ENCODE peak calls at places on chromosomes 4 and X, in four cellular contexts. V is right cardiac atrium, B is MG63, U is esophagus squamous epithelium. T is an unnamed sample.
A peak's percentile ranks its signal among the peaks of the same experiment; 100 is the strongest.

GRCh38 chr4:158250321-158250720 is 40.0 kb downstream of the TMEM144 start:
- DNase-seq in V (no peak), B (no peak), U (no peak), T (no peak)

GRCh38 chr4:140686799-140687198 is 69.4 kb downstream of the TBC1D9 start:
- DNase-seq in V (no peak), B (no peak), U (no peak), T (no peak)

GRCh38 chr4:101669138-101669831 is 121.2 kb upstream of the BANK1 start:
- DNase-seq in V (no peak), B (peak; percentile 9), U (no peak), T (no peak)

GRCh38 chr4:113446019-113446418 is 315.5 kb downstream of the CAMK2D start:
- DNase-seq in V (no peak), B (no peak), U (no peak), T (no peak)

GRCh38 chr4:118734491-118735205 is 49.5 kb downstream of the METTL14 start:
- DNase-seq in V (no peak), B (no peak), U (no peak), T (no peak)

GRCh38 chrX:51144828-51145442 is 187.7 kb upstream of the NUDT10 start:
- DNase-seq in V (no peak), B (peak; percentile 2), U (no peak), T (no peak)

GRCh38 chr4:100306018-100306417 is 115.8 kb upstream of the DDIT4L start:
- DNase-seq in V (no peak), B (peak; percentile 6), U (no peak), T (no peak)

GRCh38 chr4:6331018-6331417 is 61.4 kb downstream of the WFS1 start:
- DNase-seq in V (peak; percentile 30), B (no peak), U (no peak), T (no peak)

GRCh38 chrX:24996096-24996709 is 19.6 kb downstream of the ARX start:
- DNase-seq in V (no peak), B (no peak), U (no peak), T (no peak)

GRCh38 chr4:58061967-58062366 is 951.8 kb upstream of the IGFBP7 start:
- DNase-seq in V (no peak), B (no peak), U (no peak), T (no peak)

GRCh38 chr4:61877893-61878292 is 677.8 kb downstream of the ADGRL3 start:
- DNase-seq in V (no peak), B (no peak), U (no peak), T (no peak)

GRCh38 chr4:156538651-156539285 is 432.8 kb downstream of the PDGFC start:
- DNase-seq in V (no peak), B (no peak), U (no peak), T (no peak)

GRCh38 chrX:49106930-49107329 is 16.6 kb downstream of the GPKOW start:
- DNase-seq in V (no peak), B (no peak), U (no peak), T (no peak)

GRCh38 chr4:176123710-176124407 is 58.2 kb downstream of the WDR17 start:
- DNase-seq in V (no peak), B (peak; percentile 1), U (no peak), T (no peak)

GRCh38 chr4:74777531-74777930 is 16.8 kb downstream of the BTC start:
- DNase-seq in V (no peak), B (no peak), U (no peak), T (no peak)

GRCh38 chrX:154485150-154486051 is 1.0 kb downstream of the UBL4A start:
- DNase-seq in V (peak; percentile 52), B (no peak), U (no peak), T (no peak)

GRCh38 chrX:134006484-134007161 is 21.2 kb upstream of the GPC3 start:
- DNase-seq in V (no peak), B (no peak), U (no peak), T (no peak)

GRCh38 chrX:70592091-70592490 is 147.5 kb downstream of the DLG3 start:
- DNase-seq in V (no peak), B (peak; percentile 16), U (no peak), T (no peak)

GRCh38 chrX:44795945-44796450 is 47.8 kb upstream of the DUSP21 start:
- DNase-seq in V (no peak), B (no peak), U (no peak), T (no peak)

GRCh38 chrX:118839334-118839958 is 15.8 kb downstream of the ZCCHC12 start:
- DNase-seq in V (peak; percentile 93), B (peak; percentile 72), U (no peak), T (peak; percentile 37)

GRCh38 chr4:123564758-123565346 is 168.3 kb downstream of the SPRY1 start:
- DNase-seq in V (peak; percentile 50), B (peak; percentile 46), U (no peak), T (peak; percentile 28)

GRCh38 chr4:189001283-189001970 is 862.2 kb downstream of the TRIML1 start:
- DNase-seq in V (no peak), B (no peak), U (no peak), T (no peak)

GRCh38 chrX:41180194-41180902 is 95.1 kb downstream of the USP9X start:
- DNase-seq in V (no peak), B (peak; percentile 16), U (no peak), T (no peak)

GRCh38 chr4:115323106-115323684 is 209.8 kb upstream of the NDST4 start:
- DNase-seq in V (no peak), B (no peak), U (no peak), T (no peak)

GRCh38 chr4:120071192-120071795 is 4.6 kb upstream of the MAD2L1 start:
- DNase-seq in V (no peak), B (no peak), U (no peak), T (no peak)

DNA sequence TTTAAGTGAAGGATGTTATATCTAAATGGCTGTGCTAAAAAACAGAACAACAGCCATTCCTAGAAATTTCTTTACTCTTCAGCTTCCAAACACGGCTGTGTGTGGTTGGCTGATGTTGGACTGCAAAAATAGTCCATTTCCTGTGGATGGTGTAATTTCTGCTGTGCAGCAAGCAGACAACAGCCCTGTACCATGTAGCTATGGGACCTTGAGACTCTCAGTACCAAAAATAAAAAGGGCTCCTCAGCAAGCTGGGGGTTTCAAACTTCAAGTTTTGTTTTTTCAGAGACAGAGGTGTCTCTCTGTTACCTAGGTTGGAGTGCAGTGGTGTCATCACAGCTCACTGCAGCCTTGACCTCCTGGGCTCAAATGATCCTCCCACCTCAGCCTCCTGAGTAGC is 18.1 kb downstream of the CD40LG start:
- DNase-seq in V (no peak), B (no peak), U (no peak), T (no peak)
- H3K9me3 ChIP-seq in V (no peaks in the 10 kb centered on the region), B (no peaks in the 10 kb centered on the region), U (no peaks in the 10 kb centered on the region), T (no peaks in the 10 kb centered on the region)

DNA sequence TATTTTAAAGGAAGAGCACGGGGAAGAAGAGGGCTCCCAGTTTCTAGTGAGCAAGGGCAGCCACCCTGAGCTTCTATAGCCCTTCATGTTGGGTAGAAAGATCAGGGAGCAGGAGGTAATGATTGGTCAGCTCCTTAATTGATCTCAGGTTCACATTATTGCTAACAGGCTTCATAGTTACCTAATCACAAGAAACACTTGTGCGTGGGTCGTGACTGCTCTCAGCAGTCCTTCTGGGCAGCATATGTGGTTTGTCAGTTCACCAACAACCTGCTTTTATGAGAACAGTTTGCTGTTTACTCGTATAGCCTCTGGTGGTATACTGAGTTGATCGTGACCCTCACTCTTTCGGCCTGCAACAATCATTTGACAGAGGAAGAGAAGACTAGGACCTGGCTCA is 4.7 kb upstream of the DOK7 start:
- DNase-seq in V (no peak), B (no peak), U (no peak), T (no peak)
- H3K9me3 ChIP-seq in V (no peaks in the 10 kb centered on the region), B (no peaks in the 10 kb centered on the region), U (peaks cover 20% of the 10 kb centered on the region), T (no peaks in the 10 kb centered on the region)

DNA sequence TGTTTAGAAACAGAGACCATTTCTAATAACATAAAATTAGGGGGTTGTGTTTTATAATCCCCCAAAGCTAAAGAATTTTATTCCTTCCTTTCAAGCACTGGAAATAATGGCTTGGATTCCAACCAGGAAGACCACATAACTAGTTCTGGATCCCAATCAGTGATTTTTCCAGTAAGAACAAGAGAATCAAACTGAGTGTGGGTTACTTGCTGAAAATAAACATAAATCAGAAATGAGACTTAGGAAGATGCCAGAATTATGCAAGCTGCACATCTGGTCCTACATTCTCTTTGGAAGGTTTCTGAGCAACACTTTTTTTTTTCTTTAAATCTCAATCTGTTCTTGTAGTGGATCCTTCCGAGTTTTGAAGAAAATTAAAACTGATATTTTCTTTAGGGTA is 76.3 kb downstream of the SOWAHB start:
- DNase-seq in V (no peak), B (no peak), U (no peak), T (no peak)
- H3K9me3 ChIP-seq in V (no peaks in the 10 kb centered on the region), B (no peaks in the 10 kb centered on the region), U (no peaks in the 10 kb centered on the region), T (no peaks in the 10 kb centered on the region)

GRCh38 chr4:29540439-29541102 is 1179.6 kb upstream of the PCDH7 start:
- DNase-seq in V (no peak), B (no peak), U (no peak), T (no peak)
- H3K9me3 ChIP-seq in V (no peaks in the 10 kb centered on the region), B (no peaks in the 10 kb centered on the region), U (peaks cover 3% of the 10 kb centered on the region), T (no peaks in the 10 kb centered on the region)

GRCh38 chr4:111652206-111652605 is 493.0 kb upstream of the FAM241A start:
- DNase-seq in V (no peak), B (no peak), U (no peak), T (no peak)
- H3K9me3 ChIP-seq in V (no peaks in the 10 kb centered on the region), B (no peaks in the 10 kb centered on the region), U (no peaks in the 10 kb centered on the region), T (no peaks in the 10 kb centered on the region)

T was measured in T-helper 17 cell.